ENCODE peak calls at places on chromosomes 12 and 14, in ten cellular contexts. D is AG04450, Y is cardiac fibroblast, N is endodermal cell, E is ovary, X is Caco-2, P is fibroblast of pulmonary artery, R is HFFc6, A is fibroblast of villous mesenchyme, H is IMR-90. Q is an unnamed sample.

GRCh38 chr12:51818567-51819300 is 29.8 kb downstream of the FIGNL2 start:
- DNase-seq in D (peak), Y (peak), N (no peak), E (no peak), X (no peak), P (peak), R (peak), A (peak), H (peak), Q (peak)

GRCh38 chr12:31896514-31897039 is 62.6 kb upstream of the RESF1 start:
- DNase-seq in D (no peak), Y (peak), N (no peak), E (peak), X (no peak), P (peak), R (no peak), A (peak), H (peak), Q (no peak)

GRCh38 chr12:90978117-90978770 is 23.3 kb upstream of the CCER1 start:
- DNase-seq in D (peak), Y (peak), N (no peak), E (no peak), X (peak), P (peak), R (peak), A (peak), H (peak), Q (peak)

GRCh38 chr12:14950421-14950820 is 11.0 kb downstream of the ARHGDIB start:
- DNase-seq in D (no peak), Y (no peak), N (no peak), E (no peak), X (no peak), P (no peak), R (no peak), A (no peak), H (no peak), Q (no peak)

GRCh38 chr12:18696971-18697602 is 40.7 kb downstream of the PLCZ1 start:
- DNase-seq in D (peak), Y (peak), N (no peak), E (no peak), X (no peak), P (peak), R (peak), A (peak), H (peak), Q (no peak)

GRCh38 chr12:56657416-56658379 is 11.9 kb upstream of the ATP5F1B start:
- DNase-seq in D (no peak), Y (peak), N (peak), E (no peak), X (no peak), P (no peak), R (no peak), A (no peak), H (no peak), Q (no peak)

GRCh38 chr14:91780452-91780851 is 48.6 kb upstream of the CATSPERB start:
- DNase-seq in D (no peak), Y (no peak), N (no peak), E (no peak), X (peak), P (no peak), R (no peak), A (no peak), H (no peak), Q (no peak)

GRCh38 chr14:101232340-101233015 is 328.8 kb upstream of the DIO3 start:
- DNase-seq in D (no peak), Y (no peak), N (peak), E (no peak), X (no peak), P (no peak), R (no peak), A (no peak), H (peak), Q (no peak)

GRCh38 chr12:9906888-9907287 is 25.3 kb downstream of the CLEC2A start:
- DNase-seq in D (no peak), Y (no peak), N (no peak), E (no peak), X (no peak), P (no peak), R (no peak), A (no peak), H (no peak), Q (no peak)

GRCh38 chr12:105805730-105806390 is 332.9 kb downstream of the NUAK1 start:
- DNase-seq in D (no peak), Y (no peak), N (no peak), E (no peak), X (no peak), P (no peak), R (no peak), A (no peak), H (no peak), Q (no peak)

GRCh38 chr12:129901256-129901655 is 2.6 kb downstream of the TMEM132D start:
- DNase-seq in D (no peak), Y (no peak), N (no peak), E (no peak), X (no peak), P (no peak), R (no peak), A (no peak), H (no peak), Q (no peak)

GRCh38 chr14:44846232-44846824 is 115.4 kb downstream of the KLHL28 start:
- DNase-seq in D (peak), Y (peak), N (no peak), E (no peak), X (peak), P (peak), R (peak), A (peak), H (peak), Q (no peak)

GRCh38 chr12:51269174-51270066 is 795 bp downstream of the SMAGP start:
- DNase-seq in D (no peak), Y (peak), N (peak), E (peak), X (peak), P (peak), R (no peak), A (peak), H (no peak), Q (no peak)

GRCh38 chr12:47730341-47730744 is 5.1 kb upstream of the ENDOU start:
- DNase-seq in D (no peak), Y (peak), N (no peak), E (no peak), X (no peak), P (no peak), R (peak), A (no peak), H (peak), Q (no peak)

GRCh38 chr14:67240168-67240932 is 885 bp upstream of the PALS1 start:
- DNase-seq in D (no peak), Y (peak), N (peak), E (no peak), X (peak), P (peak), R (peak), A (no peak), H (peak), Q (no peak)

GRCh38 chr14:84894254-84894653 is 635.7 kb upstream of the FLRT2 start:
- DNase-seq in D (no peak), Y (no peak), N (no peak), E (no peak), X (no peak), P (no peak), R (no peak), A (no peak), H (no peak), Q (no peak)

GRCh38 chr12:110658882-110659281 is 30.0 kb downstream of the HVCN1 start:
- DNase-seq in D (no peak), Y (no peak), N (no peak), E (no peak), X (no peak), P (no peak), R (no peak), A (no peak), H (no peak), Q (no peak)

GRCh38 chr12:122836027-122836921 is 1.0 kb downstream of the HIP1R start:
- DNase-seq in D (no peak), Y (peak), N (peak), E (no peak), X (no peak), P (peak), R (no peak), A (peak), H (peak), Q (no peak)

GRCh38 chr12:65495233-65495632 is 216.8 kb downstream of the MSRB3 start:
- DNase-seq in D (peak), Y (peak), N (no peak), E (no peak), X (no peak), P (peak), R (peak), A (no peak), H (peak), Q (no peak)

GRCh38 chr12:75877588-75878381 is 153.8 kb downstream of the PHLDA1 start:
- DNase-seq in D (no peak), Y (peak), N (no peak), E (peak), X (no peak), P (peak), R (no peak), A (peak), H (peak), Q (no peak)

GRCh38 chr12:46835785-46836184 is 10.0 kb upstream of the SLC38A4 start:
- DNase-seq in D (no peak), Y (no peak), N (no peak), E (no peak), X (no peak), P (no peak), R (no peak), A (no peak), H (no peak), Q (no peak)

GRCh38 chr12:92396647-92397258 is 251.1 kb upstream of the BTG1 start:
- DNase-seq in D (no peak), Y (peak), N (no peak), E (no peak), X (no peak), P (peak), R (peak), A (peak), H (peak), Q (peak)
- TF ChIP-seq CTCF in D (no peak), Y (no peak), N (no peak), E (no peak), X (no peak), P (no peak), R (no peak), A (no peak), H (no peak), Q (no peak)

GRCh38 chr12:24200013-24200412 is 250.5 kb upstream of the SOX5 start:
- DNase-seq in D (no peak), Y (no peak), N (no peak), E (no peak), X (no peak), P (no peak), R (no peak), A (no peak), H (no peak), Q (no peak)
- TF ChIP-seq CTCF in D (no peak), Y (no peak), N (no peak), E (no peak), X (no peak), P (no peak), R (no peak), A (no peak), H (no peak), Q (no peak)

DNA sequence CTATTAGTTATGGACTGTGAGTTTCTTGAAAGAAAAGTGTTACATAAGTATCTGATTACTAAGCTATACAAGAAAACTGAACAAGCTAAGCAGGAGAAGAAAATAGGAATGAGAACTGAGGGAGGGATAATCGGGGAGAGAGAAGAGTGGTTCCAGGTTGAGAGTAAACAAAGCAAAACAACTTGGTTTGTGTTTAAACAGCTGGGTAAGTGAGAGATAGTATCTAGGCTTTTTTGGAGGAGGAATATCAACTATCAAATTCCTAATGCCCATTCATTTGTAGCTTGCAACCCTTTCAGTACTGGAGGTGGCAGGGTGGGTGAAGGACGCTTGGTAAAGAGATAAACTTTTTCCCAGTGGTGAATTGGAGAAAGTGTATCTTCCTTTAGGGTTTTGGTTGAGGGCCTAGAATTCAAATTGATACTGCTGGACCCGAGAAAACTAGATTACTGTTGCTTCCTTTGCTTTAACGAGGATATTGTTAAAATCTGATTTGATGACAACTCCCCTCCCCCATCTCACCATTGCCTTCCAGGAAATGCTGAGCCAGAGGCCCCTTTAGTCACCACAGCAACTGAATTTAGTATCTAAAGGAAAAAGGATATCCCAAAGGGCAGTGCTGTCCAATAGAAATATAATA is 2.0 kb upstream of the SLC2A3 start:
- DNase-seq in D (no peak), Y (peak), N (no peak), E (no peak), X (no peak), P (peak), R (peak), A (peak), H (no peak), Q (no peak)
- TF ChIP-seq CTCF in D (peak), Y (peak), N (peak), E (no peak), X (no peak), P (peak), R (peak), A (peak), H (peak), Q (peak)

DNA sequence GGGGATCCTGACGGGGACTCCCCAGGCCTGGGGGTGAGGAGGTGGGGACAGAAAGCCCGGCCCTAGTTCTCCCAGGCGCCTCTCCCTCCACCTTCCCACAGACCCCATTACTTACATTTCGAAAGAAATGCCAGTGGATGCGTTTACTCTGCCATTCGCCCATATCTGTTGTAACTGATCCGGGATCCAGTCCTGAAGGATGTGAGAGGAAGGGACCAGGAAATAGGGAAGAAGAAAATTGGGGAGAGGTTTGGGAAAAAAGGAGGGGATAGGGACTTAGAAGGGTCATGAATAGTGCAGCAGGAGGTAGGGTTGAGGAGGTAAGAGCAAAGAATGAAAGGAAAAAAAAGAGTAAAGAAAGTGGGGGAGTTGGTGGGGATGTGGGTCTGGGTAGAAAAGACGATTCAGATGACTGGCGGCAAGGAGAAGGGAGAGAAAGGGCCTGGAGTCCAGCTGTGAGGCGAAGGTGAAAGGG is 1.1 kb downstream of the HOXC12 start:
- DNase-seq in D (no peak), Y (no peak), N (no peak), E (no peak), X (no peak), P (no peak), R (no peak), A (no peak), H (no peak), Q (no peak)
- TF ChIP-seq CTCF in D (no peak), Y (no peak), N (no peak), E (no peak), X (no peak), P (no peak), R (no peak), A (no peak), H (no peak), Q (no peak)

GRCh38 chr14:24634158-24634557 is at the start of gene GZMB:
- DNase-seq in D (no peak), Y (no peak), N (no peak), E (no peak), X (no peak), P (no peak), R (no peak), A (no peak), H (peak), Q (no peak)
- TF ChIP-seq CTCF in D (no peak), Y (no peak), N (no peak), E (no peak), X (no peak), P (no peak), R (no peak), A (no peak), H (no peak), Q (no peak)

DNA sequence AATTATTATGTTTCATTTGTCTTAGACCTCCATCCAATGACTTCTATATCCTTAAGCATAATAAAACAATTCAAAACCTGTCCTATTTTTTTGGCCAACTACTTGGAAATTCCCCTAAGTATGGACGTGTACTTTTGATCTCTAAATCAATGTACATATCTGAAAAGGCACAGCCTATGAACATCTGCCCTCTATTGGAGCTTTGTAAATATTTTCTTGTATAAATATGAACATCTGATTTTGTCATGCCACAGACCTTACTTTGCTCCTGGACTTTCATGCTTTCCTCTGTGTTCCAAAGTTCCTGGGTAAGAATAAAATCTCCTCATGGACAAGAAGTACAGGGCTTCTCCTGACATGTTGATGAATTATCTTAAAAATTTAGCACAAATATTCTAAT is 1211.9 kb downstream of the GALC start:
- DNase-seq in D (no peak), Y (no peak), N (no peak), E (no peak), X (no peak), P (no peak), R (no peak), A (no peak), H (no peak), Q (no peak)
- TF ChIP-seq CTCF in D (peak), Y (no peak), N (no peak), E (no peak), X (no peak), P (no peak), R (peak), A (no peak), H (no peak), Q (no peak)

GRCh38 chr12:95943231-95943842 is at the start of gene AMDHD1:
- DNase-seq in D (no peak), Y (peak), N (peak), E (peak), X (peak), P (peak), R (peak), A (peak), H (peak), Q (no peak)
- TF ChIP-seq CTCF in D (peak), Y (no peak), N (peak), E (no peak), X (peak), P (peak), R (peak), A (peak), H (peak), Q (peak)

Q was measured in BJ.